ENCODE peak calls at places on chromosomes 3 and 15, in seven cellular contexts. H is upper lobe of right lung; V is lung; X is IMR-90; M is CD4-positive, alpha-beta T cell; K is H1; Y is HCT116. S is an unnamed sample.

GRCh38 chr15:70362911-70363310 is 265.2 kb upstream of the TLE3 start:
- DNase-seq in H (peak; percentile 71), V (no peak), X (peak; percentile 18), M (no peak), K (peak; percentile 13), Y (peak; percentile 8), S (no peak)

GRCh38 chr3:99248130-99248529 is 346.6 kb upstream of the DCBLD2 start:
- DNase-seq in H (no peak), V (no peak), X (peak; percentile 19), M (no peak), K (no peak), Y (no peak), S (no peak)

GRCh38 chr3:184460276-184460675 is 80.4 kb downstream of the CHRD start:
- DNase-seq in H (peak; percentile 16), V (no peak), X (peak; percentile 24), M (no peak), K (no peak), Y (no peak), S (no peak)

GRCh38 chr15:92226020-92226612 is 167.6 kb upstream of the ST8SIA2 start:
- DNase-seq in H (no peak), V (no peak), X (no peak), M (no peak), K (no peak), Y (peak; percentile 16), S (no peak)

GRCh38 chr15:68208136-68208535 is 3.0 kb upstream of the CALML4 start:
- DNase-seq in H (no peak), V (no peak), X (no peak), M (no peak), K (no peak), Y (no peak), S (no peak)

GRCh38 chr15:82021992-82022391 is 23.8 kb downstream of the MEX3B start:
- DNase-seq in H (no peak), V (no peak), X (peak; percentile 60), M (no peak), K (no peak), Y (no peak), S (peak; percentile 85)

GRCh38 chr15:48602358-48603122 is 43.0 kb downstream of the FBN1 start:
- DNase-seq in H (no peak), V (no peak), X (peak; percentile 81), M (no peak), K (no peak), Y (no peak), S (peak; percentile 29)

GRCh38 chr3:127089487-127090145 is 103.3 kb upstream of the PRR23E start:
- DNase-seq in H (no peak), V (no peak), X (no peak), M (no peak), K (no peak), Y (no peak), S (no peak)

GRCh38 chr15:59303641-59304433 is 68.8 kb downstream of the MYO1E start:
- DNase-seq in H (no peak), V (no peak), X (peak; percentile 22), M (no peak), K (no peak), Y (no peak), S (no peak)

GRCh38 chr15:81339851-81340250 is 15.9 kb upstream of the STARD5 start:
- DNase-seq in H (no peak), V (no peak), X (no peak), M (no peak), K (no peak), Y (no peak), S (no peak)

GRCh38 chr15:88255496-88256171 is 905 bp downstream of the NTRK3 start:
- DNase-seq in H (peak; percentile 70), V (no peak), X (peak; percentile 20), M (no peak), K (no peak), Y (no peak), S (peak; percentile 39)

GRCh38 chr15:88258021-88258641 is 1.6 kb upstream of the NTRK3 start:
- DNase-seq in H (peak; percentile 64), V (no peak), X (no peak), M (no peak), K (peak; percentile 44), Y (peak; percentile 16), S (no peak)

GRCh38 chr15:88255109-88255495 is 1.4 kb downstream of the NTRK3 start:
- DNase-seq in H (peak; percentile 54), V (no peak), X (no peak), M (no peak), K (no peak), Y (no peak), S (no peak)

GRCh38 chr15:88257311-88257901 is 867 bp upstream of the NTRK3 start:
- DNase-seq in H (peak; percentile 55), V (no peak), X (no peak), M (no peak), K (no peak), Y (no peak), S (no peak)

DNA sequence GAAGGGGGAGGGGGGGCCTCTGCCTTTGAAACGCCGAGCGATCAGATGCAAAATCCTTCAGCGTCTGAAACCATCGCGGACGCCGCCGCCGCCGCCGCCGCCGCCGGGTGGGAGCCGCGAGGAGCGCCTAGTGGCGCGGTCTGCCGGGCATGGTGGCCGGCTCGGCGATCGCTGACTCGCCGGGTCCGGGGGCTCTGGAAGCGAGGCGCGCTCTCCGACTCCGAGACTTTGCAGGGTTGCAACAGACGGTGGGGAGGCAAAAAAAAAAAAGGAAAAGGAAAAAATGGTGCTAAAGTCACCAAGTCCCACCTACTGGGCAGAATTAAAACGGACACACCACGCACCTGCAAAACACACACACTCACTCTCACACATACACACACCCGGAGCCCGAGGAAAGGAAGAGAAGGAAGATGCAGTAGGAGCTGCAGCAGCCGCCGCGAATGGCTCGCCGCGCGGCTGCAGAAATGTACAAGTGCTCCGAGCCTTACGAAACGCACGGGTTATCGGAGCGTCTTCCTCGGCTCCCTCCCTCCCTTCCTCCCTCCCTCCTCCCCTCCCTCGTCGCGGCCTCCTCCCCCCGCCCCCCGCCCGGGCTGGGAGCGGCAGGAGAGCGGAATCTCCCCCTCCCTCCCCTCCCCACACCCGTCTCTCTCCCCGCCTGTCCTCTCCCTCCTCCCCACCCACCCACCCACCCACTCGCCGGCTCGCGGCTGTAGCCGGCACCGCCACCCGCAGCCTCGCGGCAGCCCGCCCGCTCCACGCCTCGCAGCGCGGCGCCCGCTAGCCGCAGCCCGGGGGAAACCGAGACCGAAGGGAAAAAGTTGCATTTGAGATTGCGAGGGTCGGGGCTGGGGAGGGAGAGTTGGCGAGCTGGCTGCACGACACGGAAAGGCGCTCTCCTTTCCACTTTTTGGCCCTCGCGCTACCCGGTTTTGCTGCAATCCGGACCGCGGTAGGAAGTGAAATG is at the start of gene NTRK3:
- DNase-seq in H (peak; percentile 51), V (no peak), X (no peak), M (no peak), K (no peak), Y (no peak), S (no peak)
- TF ChIP-seq CTCF in H (no peak), V (no peak), X (no peak), M (no peak), K (no peak), Y (no peak), S (no peak)

GRCh38 chr3:105821433-105821832 is 47.4 kb downstream of the CBLB start:
- DNase-seq in H (no peak), V (no peak), X (no peak), M (no peak), K (no peak), Y (no peak), S (no peak)

GRCh38 chr3:105827101-105827634 is 41.6 kb downstream of the CBLB start:
- DNase-seq in H (no peak), V (no peak), X (no peak), M (no peak), K (no peak), Y (no peak), S (no peak)

GRCh38 chr3:105822171-105823123 is 46.4 kb downstream of the CBLB start:
- DNase-seq in H (no peak), V (no peak), X (no peak), M (no peak), K (no peak), Y (no peak), S (no peak)

GRCh38 chr3:105824129-105824528 is 44.7 kb downstream of the CBLB start:
- DNase-seq in H (no peak), V (no peak), X (no peak), M (no peak), K (no peak), Y (no peak), S (no peak)

GRCh38 chr3:105823149-105823866 is 45.5 kb downstream of the CBLB start:
- DNase-seq in H (no peak), V (no peak), X (peak; percentile 98), M (no peak), K (no peak), Y (peak; percentile 70), S (peak; percentile 62)
- H3K27ac ChIP-seq in H (peak overlapping the region; percentile 33), V (peak overlapping the region; percentile 86), X (peak overlapping the region; percentile 74), M (no peak overlapping the region), K (no peak overlapping the region), Y (peak overlapping the region; percentile 28), S (no peak overlapping the region)

GRCh38 chr15:101437618-101438481 is 51.7 kb downstream of the PCSK6 start:
- DNase-seq in H (no peak), V (peak; percentile 25), X (no peak), M (no peak), K (no peak), Y (no peak), S (no peak)

GRCh38 chr15:101439920-101440319 is 49.6 kb downstream of the PCSK6 start:
- DNase-seq in H (no peak), V (no peak), X (peak; percentile 24), M (no peak), K (no peak), Y (no peak), S (peak; percentile 12)

GRCh38 chr15:101440846-101441590 is 48.5 kb downstream of the PCSK6 start:
- DNase-seq in H (no peak), V (no peak), X (no peak), M (no peak), K (no peak), Y (no peak), S (no peak)

GRCh38 chr15:101438482-101439284 is 50.8 kb downstream of the PCSK6 start:
- DNase-seq in H (no peak), V (no peak), X (no peak), M (no peak), K (no peak), Y (no peak), S (no peak)

GRCh38 chr15:101439285-101439919 is 50.1 kb downstream of the PCSK6 start:
- DNase-seq in H (no peak), V (no peak), X (no peak), M (no peak), K (no peak), Y (no peak), S (no peak)
- TF ChIP-seq CTCF in H (no peak), V (no peak), X (no peak), M (no peak), K (no peak), Y (no peak), S (no peak)

GRCh38 chr3:188176884-188177283 is 22.9 kb downstream of the LPP start:
- DNase-seq in H (no peak), V (no peak), X (no peak), M (no peak), K (no peak), Y (no peak), S (no peak)

GRCh38 chr3:188177721-188178120 is 23.8 kb downstream of the LPP start:
- DNase-seq in H (no peak), V (no peak), X (no peak), M (no peak), K (no peak), Y (no peak), S (no peak)

GRCh38 chr3:188180114-188180513 is 26.2 kb downstream of the LPP start:
- DNase-seq in H (no peak), V (no peak), X (no peak), M (no peak), K (no peak), Y (no peak), S (no peak)

GRCh38 chr3:188179006-188179966 is 25.3 kb downstream of the LPP start:
- DNase-seq in H (peak; percentile 83), V (peak; percentile 77), X (peak; percentile 92), M (no peak), K (no peak), Y (no peak), S (no peak)

GRCh38 chr3:188178293-188178950 is 24.5 kb downstream of the LPP start:
- DNase-seq in H (no peak), V (no peak), X (no peak), M (no peak), K (no peak), Y (no peak), S (no peak)
- H3K27ac ChIP-seq in H (peak overlapping the region; percentile 66), V (peak overlapping the region; percentile 71), X (peak overlapping the region; percentile 74), M (no peak overlapping the region), K (no peak overlapping the region), Y (no peak overlapping the region), S (no peak overlapping the region)

S was measured in RWPE1.